ENCODE peak calls at places on chromosome 11, in ten cellular contexts. N, X, Z, G, D, M, T, J, K and B are unnamed samples.

GRCh38 chr11:3196161-3197043 is 22.2 kb downstream of the MRGPRG start:
- DNase-seq in G (no peak), X (no peak), T (no peak), N (no peak), J (no peak), Z (no peak), K (no peak), M (no peak), D (no peak), B (no peak)

GRCh38 chr11:33388793-33389525 is 131.8 kb downstream of the HIPK3 start:
- DNase-seq in K (no peak), M (no peak), G (no peak), X (no peak), J (no peak), N (peak; percentile 27), D (no peak), T (no peak), Z (no peak), B (no peak)

GRCh38 chr11:34274712-34275398 is 83.0 kb downstream of the ABTB2 start:
- DNase-seq in G (peak; percentile 87), K (peak; percentile 95), T (no peak), N (no peak), D (peak; percentile 96), Z (peak; percentile 92), J (no peak), X (peak; percentile 97), M (peak; percentile 90), B (peak; percentile 91)

GRCh38 chr11:19441752-19442553 is 201.2 kb upstream of the E2F8 start:
- DNase-seq in K (peak; percentile 83), Z (peak; percentile 76), M (peak; percentile 81), X (peak; percentile 93), T (peak; percentile 38), G (peak; percentile 86), J (no peak), N (no peak), D (peak; percentile 88), B (peak; percentile 95)

GRCh38 chr11:133337905-133338536 is 194.3 kb downstream of the OPCML start:
- DNase-seq in D (no peak), N (no peak), G (no peak), K (no peak), J (no peak), M (no peak), Z (no peak), X (no peak), T (no peak), B (no peak)

GRCh38 chr11:19089421-19089820 is 27.5 kb upstream of the ZDHHC13 start:
- DNase-seq in M (no peak), T (no peak), J (no peak), X (no peak), Z (no peak), D (no peak), K (no peak), G (no peak), N (no peak), B (no peak)

GRCh38 chr11:37946155-37946766 is 1348.2 kb upstream of the RAG2 start:
- DNase-seq in M (no peak), N (no peak), T (no peak), K (peak; percentile 15), J (no peak), Z (no peak), D (no peak), G (no peak), X (peak; percentile 59), B (peak; percentile 3)

GRCh38 chr11:1484061-1484671 is 2.4 kb downstream of the MOB2 start:
- DNase-seq in X (no peak), M (peak; percentile 12), K (no peak), J (no peak), Z (no peak), D (no peak), G (no peak), T (no peak), N (no peak), B (no peak)

GRCh38 chr11:131916633-131917032 is 546.2 kb downstream of the NTM start:
- DNase-seq in X (peak; percentile 62), D (no peak), K (no peak), T (no peak), G (no peak), Z (no peak), J (no peak), N (no peak), M (no peak), B (peak; percentile 40)